ENCODE peak calls at places on chromosomes 3 and 15, in eight cellular contexts. R is heart left ventricle, S is SJSA1, G is fibroblast of lung, N is tibial artery, T is osteoblast, F is mammary epithelial cell, U is OCI-LY7. D is an unnamed sample.

GRCh38 chr15:72685301-72685924 is 569 bp downstream of the HIGD2B start:
- DNase-seq in R (no peak), S (no peak), G (no peak), N (no peak), T (no peak), F (no peak), U (no peak), D (no peak)

GRCh38 chr3:13218541-13218908 is 145.3 kb upstream of the IQSEC1 start:
- DNase-seq in R (no peak), S (no peak), G (no peak), N (no peak), T (no peak), F (no peak), U (no peak), D (no peak)

GRCh38 chr3:82031576-82031975 is 270.1 kb upstream of the GBE1 start:
- DNase-seq in R (no peak), S (no peak), G (no peak), N (no peak), T (no peak), F (no peak), U (no peak), D (no peak)

GRCh38 chr15:38564557-38565286 is at the start of gene RASGRP1:
- DNase-seq in R (peak; percentile 66), S (no peak), G (peak; percentile 61), N (peak; percentile 22), T (peak; percentile 91), F (peak; percentile 47), U (peak; percentile 91), D (peak; percentile 84)

GRCh38 chr3:43246956-43247355 is 39.4 kb upstream of the SNRK start:
- DNase-seq in R (no peak), S (no peak), G (no peak), N (no peak), T (no peak), F (no peak), U (peak; percentile 75), D (no peak)

GRCh38 chr15:28096720-28097431 is 2.2 kb downstream of the OCA2 start:
- DNase-seq in R (no peak), S (peak; percentile 51), G (peak; percentile 13), N (peak; percentile 18), T (peak; percentile 90), F (no peak), U (no peak), D (peak; percentile 44)

GRCh38 chr3:10740954-10741353 is 75.1 kb upstream of the SLC6A11 start:
- DNase-seq in R (no peak), S (no peak), G (no peak), N (no peak), T (no peak), F (no peak), U (no peak), D (no peak)

GRCh38 chr15:41971893-41972340 is 440 bp downstream of the EHD4 start:
- DNase-seq in R (no peak), S (no peak), G (no peak), N (no peak), T (no peak), F (no peak), U (no peak), D (peak; percentile 56)

GRCh38 chr15:85443593-85444328 is 63.4 kb downstream of the AKAP13 start:
- DNase-seq in R (no peak), S (peak; percentile 52), G (peak; percentile 65), N (no peak), T (no peak), F (peak; percentile 88), U (peak; percentile 52), D (peak; percentile 39)

GRCh38 chr3:24490151-24490550 is 4.5 kb downstream of the THRB start:
- DNase-seq in R (no peak), S (no peak), G (no peak), N (peak; percentile 70), T (no peak), F (no peak), U (no peak), D (peak; percentile 71)

GRCh38 chr15:39399600-39399999 is 181.3 kb upstream of the THBS1 start:
- DNase-seq in R (no peak), S (no peak), G (no peak), N (no peak), T (no peak), F (no peak), U (no peak), D (no peak)

GRCh38 chr15:82808634-82809041 is 790 bp upstream of the WHAMM start:
- DNase-seq in R (no peak), S (no peak), G (no peak), N (no peak), T (peak; percentile 19), F (no peak), U (peak; percentile 72), D (no peak)

GRCh38 chr15:62561572-62561970 is 396.5 kb upstream of the C2CD4B start:
- DNase-seq in R (no peak), S (no peak), G (no peak), N (no peak), T (no peak), F (no peak), U (no peak), D (no peak)

GRCh38 chr15:31304736-31305365 is 21.8 kb upstream of the KLF13 start:
- DNase-seq in R (peak; percentile 16), S (no peak), G (no peak), N (no peak), T (peak; percentile 81), F (no peak), U (peak; percentile 60), D (no peak)

GRCh38 chr3:123027292-123028232 is at the start of gene SEMA5B:
- DNase-seq in R (peak; percentile 53), S (no peak), G (peak; percentile 20), N (no peak), T (peak; percentile 86), F (peak; percentile 39), U (no peak), D (peak; percentile 57)

GRCh38 chr3:123024056-123024455 is 3.5 kb downstream of the SEMA5B start:
- DNase-seq in R (no peak), S (no peak), G (no peak), N (no peak), T (no peak), F (no peak), U (no peak), D (no peak)

GRCh38 chr3:123025642-123026521 is 1.7 kb downstream of the SEMA5B start:
- DNase-seq in R (peak; percentile 43), S (no peak), G (no peak), N (no peak), T (peak; percentile 87), F (no peak), U (no peak), D (peak; percentile 13)

GRCh38 chr3:123028233-123028828 is 768 bp upstream of the SEMA5B start:
- DNase-seq in R (peak; percentile 46), S (peak; percentile 33), G (peak; percentile 58), N (peak; percentile 51), T (peak; percentile 96), F (peak; percentile 58), U (peak; percentile 39), D (peak; percentile 87)

GRCh38 chr3:123026551-123027291 is 842 bp downstream of the SEMA5B start:
- DNase-seq in R (peak; percentile 41), S (no peak), G (no peak), N (no peak), T (peak; percentile 82), F (peak; percentile 9), U (no peak), D (peak; percentile 44)
- H3K4me3 ChIP-seq in R (peak overlapping the region; percentile 61), S (no peak overlapping the region), G (peak overlapping the region; percentile 49), N (peak overlapping the region; percentile 51), T (peak overlapping the region; percentile 67), F (peak overlapping the region; percentile 45), U (no peak overlapping the region), D (peak overlapping the region; percentile 76)

DNA sequence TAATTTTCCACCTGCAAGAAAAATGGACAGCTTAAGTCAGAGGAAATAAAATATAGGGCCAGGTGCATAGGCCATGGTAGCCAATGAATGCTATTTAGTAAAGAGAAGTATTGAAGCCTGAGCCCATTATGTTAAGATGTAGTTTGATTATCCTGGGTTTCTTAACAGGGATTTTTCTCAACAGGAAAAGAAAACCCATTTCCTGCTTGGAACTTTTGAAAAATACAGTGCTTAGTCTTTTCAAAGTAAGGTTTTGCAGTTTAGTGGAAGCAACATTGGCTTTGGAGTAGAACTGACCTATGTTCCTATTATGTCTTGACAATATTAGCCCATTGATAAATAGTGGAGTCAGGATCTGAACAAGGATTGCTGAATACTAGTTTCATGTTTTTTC is 259.5 kb upstream of the TGFBR2 start:
- DNase-seq in R (no peak), S (no peak), G (no peak), N (no peak), T (no peak), F (no peak), U (no peak), D (no peak)
- H3K4me1 ChIP-seq in R (peaks cover 18% of the 10 kb centered on the region), S (peaks cover 62% of the 10 kb centered on the region), G (peaks cover 14% of the 10 kb centered on the region), N (peaks cover 12% of the 10 kb centered on the region), T (peaks cover 43% of the 10 kb centered on the region), F (peaks cover 72% of the 10 kb centered on the region), U (no peaks in the 10 kb centered on the region), D (peaks cover 43% of the 10 kb centered on the region)

DNA sequence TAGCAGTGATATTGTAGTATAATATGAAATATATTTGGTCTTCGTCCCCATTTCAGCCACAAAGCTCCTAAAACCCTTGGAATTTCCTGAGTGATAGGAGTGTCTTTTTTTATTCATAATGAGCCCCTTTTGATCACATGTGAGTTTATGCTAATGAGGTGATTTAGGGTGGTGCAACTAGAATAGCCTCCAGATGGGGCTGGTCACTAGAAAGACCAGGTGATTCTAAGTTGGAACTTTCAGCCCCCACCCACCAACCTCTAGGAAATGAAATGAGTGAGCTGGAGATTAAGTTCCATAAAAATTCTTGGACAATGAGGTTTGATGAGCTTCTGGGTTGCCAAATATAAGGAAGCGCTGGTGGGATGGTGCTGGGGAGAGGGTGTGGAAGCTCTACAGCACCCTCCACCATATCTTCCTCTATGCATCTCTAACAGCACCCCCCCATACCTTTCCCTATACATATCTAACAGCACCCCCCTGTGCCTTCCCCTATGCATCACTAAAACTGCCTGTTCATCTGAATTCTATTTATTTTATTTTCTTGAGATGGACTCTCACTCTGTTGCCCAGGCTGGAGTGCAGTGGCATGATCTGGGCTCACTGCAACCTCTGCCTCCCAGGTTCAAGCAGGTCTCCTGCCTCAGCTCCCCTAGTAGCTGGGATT is 2.1 kb upstream of the SMCO1 start:
- DNase-seq in R (no peak), S (no peak), G (no peak), N (no peak), T (no peak), F (no peak), U (no peak), D (peak; percentile 8)
- H3K9me3 ChIP-seq in R (peaks cover 12% of the 10 kb centered on the region), S (no peaks in the 10 kb centered on the region), G (no peaks in the 10 kb centered on the region), N (peaks cover 3% of the 10 kb centered on the region), T (peaks cover 15% of the 10 kb centered on the region), F (peaks cover 14% of the 10 kb centered on the region), U (peaks cover 26% of the 10 kb centered on the region), D (peaks cover 16% of the 10 kb centered on the region)

DNA sequence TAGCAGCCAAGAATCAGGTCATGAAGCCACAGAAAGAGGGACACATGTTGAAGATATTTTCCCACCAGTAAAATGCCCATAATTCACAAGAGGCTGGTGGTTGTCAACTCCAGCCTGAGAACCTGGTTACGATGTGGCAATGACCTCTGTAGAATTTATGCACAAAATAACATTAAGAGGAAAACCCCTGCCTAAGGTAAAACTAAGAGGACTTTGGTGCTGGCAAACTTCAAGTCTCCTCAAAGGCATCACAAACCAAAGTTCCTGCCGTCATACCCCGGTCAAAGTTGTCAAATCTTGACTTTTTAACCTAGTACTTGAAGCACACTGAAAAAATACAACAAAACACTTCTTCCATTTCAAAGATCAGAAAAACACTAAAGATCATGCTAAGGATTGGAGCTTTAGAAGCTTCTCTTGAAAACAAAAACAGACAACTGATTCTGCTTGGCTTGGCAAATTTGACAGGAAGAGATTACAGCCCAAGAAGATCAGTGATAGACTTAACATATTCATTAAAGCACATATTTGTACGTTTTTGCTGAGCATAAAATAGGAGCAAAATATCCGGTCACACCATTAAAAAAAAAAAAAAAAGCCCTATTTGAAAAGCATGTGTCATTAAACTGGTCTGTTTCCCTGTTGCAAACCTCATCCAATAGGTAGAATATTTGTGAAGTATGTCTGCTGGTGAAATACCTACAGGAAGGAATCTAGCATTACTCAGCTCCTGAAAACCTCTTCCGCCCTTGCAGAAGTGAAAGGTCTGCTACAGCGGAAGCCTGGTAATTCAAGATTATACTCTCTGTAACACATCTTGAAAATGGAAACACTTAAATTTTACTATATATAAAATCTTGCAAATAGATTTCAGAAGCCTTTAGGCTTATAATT is 22.8 kb downstream of the EIF4E3 start:
- DNase-seq in R (no peak), S (no peak), G (no peak), N (no peak), T (no peak), F (no peak), U (no peak), D (no peak)
- H3K4me3 ChIP-seq in R (no peak overlapping the region), S (no peak overlapping the region), G (no peak overlapping the region), N (no peak overlapping the region), T (no peak overlapping the region), F (no peak overlapping the region), U (no peak overlapping the region), D (no peak overlapping the region)